ENCODE peak calls at places on chromosomes 13 and 19, in six cellular contexts. M is endothelial cell of umbilical vein, Q is K562, W is transverse colon, D is tibial nerve, J is uterus. R is an unnamed sample.

GRCh38 chr13:79566118-79566517 is 85.2 kb downstream of the NDFIP2 start:
- DNase-seq in M (no peak), D (no peak), Q (no peak), W (no peak), J (no peak), R (no peak)

GRCh38 chr19:5211217-5211822 is 129.3 kb downstream of the PTPRS start:
- DNase-seq in M (no peak), Q (no peak), D (no peak), J (no peak), W (no peak), R (no peak)

GRCh38 chr19:10295305-10295846 is 5.6 kb downstream of the ICAM5 start:
- DNase-seq in J (no peak), Q (peak), D (no peak), M (peak), W (peak), R (no peak)

GRCh38 chr13:99432637-99433542 is 68.4 kb upstream of the TM9SF2 start:
- DNase-seq in M (peak), Q (no peak), J (no peak), W (peak), D (peak), R (peak)

GRCh38 chr13:84940167-84940566 is 859.1 kb downstream of the SLITRK6 start:
- DNase-seq in D (no peak), W (no peak), M (no peak), Q (no peak), J (no peak), R (no peak)

GRCh38 chr13:98173431-98173921 is 3.6 kb downstream of the RNF113B start:
- DNase-seq in W (peak), Q (no peak), M (peak), D (no peak), J (peak), R (peak)

GRCh38 chr19:46639356-46640061 is 3.5 kb upstream of the GNG8 start:
- DNase-seq in J (peak), D (no peak), Q (peak), W (peak), M (no peak), R (no peak)

GRCh38 chr13:33512880-33513554 is 227.5 kb upstream of the STARD13 start:
- DNase-seq in Q (no peak), W (no peak), D (no peak), J (no peak), M (no peak), R (no peak)

GRCh38 chr19:39084732-39085080 is 538 bp downstream of the ACP7 start:
- DNase-seq in Q (no peak), W (no peak), M (no peak), J (no peak), D (no peak), R (no peak)

GRCh38 chr13:77267362-77267761 is 59.5 kb downstream of the MYCBP2 start:
- DNase-seq in D (no peak), Q (no peak), M (no peak), J (no peak), W (no peak), R (no peak)

GRCh38 chr19:2048959-2049740 is 1.9 kb downstream of the MKNK2 start:
- DNase-seq in J (no peak), M (no peak), D (no peak), W (no peak), Q (no peak), R (no peak)

GRCh38 chr19:29517946-29518345 is 7.8 kb upstream of the VSTM2B start:
- DNase-seq in D (no peak), Q (no peak), M (no peak), J (no peak), W (no peak), R (no peak)

GRCh38 chr13:31768351-31768750 is 29.0 kb downstream of the RXFP2 start:
- DNase-seq in J (no peak), W (no peak), D (no peak), M (no peak), Q (no peak), R (no peak)

GRCh38 chr19:19552811-19553210 is 14.7 kb downstream of the CILP2 start:
- DNase-seq in M (no peak), J (no peak), Q (peak), D (no peak), W (peak), R (peak)

GRCh38 chr13:46569471-46569870 is 16.5 kb downstream of the LRCH1 start:
- DNase-seq in J (no peak), M (no peak), D (no peak), W (no peak), Q (no peak), R (no peak)

GRCh38 chr13:105545811-105546210 is 989.7 kb downstream of the EFNB2 start:
- DNase-seq in W (no peak), J (no peak), Q (no peak), D (no peak), M (no peak), R (no peak)

GRCh38 chr19:14118165-14119051 is 846 bp upstream of the PRKACA start:
- DNase-seq in Q (no peak), J (peak), W (peak), D (peak), M (peak), R (no peak)

GRCh38 chr19:16957151-16957662 is 68.4 kb downstream of the F2RL3 start:
- DNase-seq in J (no peak), Q (no peak), W (no peak), D (no peak), M (no peak), R (no peak)

GRCh38 chr13:76600086-76600485 is 286.1 kb downstream of the KCTD12 start:
- DNase-seq in J (no peak), M (peak), D (no peak), W (no peak), Q (no peak), R (no peak)

GRCh38 chr13:51912091-51912490 is 50.3 kb downstream of the CCDC70 start:
- DNase-seq in M (no peak), Q (no peak), W (no peak), D (no peak), J (no peak), R (no peak)

GRCh38 chr13:35996360-35996759 is 134.8 kb downstream of the DCLK1 start:
- DNase-seq in J (no peak), M (no peak), W (no peak), Q (no peak), D (no peak), R (no peak)

GRCh38 chr19:7545295-7545694 is 9.8 kb downstream of the PNPLA6 start:
- DNase-seq in W (no peak), Q (no peak), J (no peak), D (no peak), M (no peak), R (no peak)

GRCh38 chr13:111486331-111486730 is 165.9 kb downstream of the TEX29 start:
- DNase-seq in W (no peak), J (no peak), D (no peak), Q (no peak), M (no peak), R (no peak)

GRCh38 chr13:111095031-111095840 is 19.9 kb upstream of the ARHGEF7 start:
- DNase-seq in W (no peak), M (no peak), Q (no peak), D (no peak), J (no peak), R (no peak)

GRCh38 chr13:112978561-112979405 is 9.8 kb downstream of the MCF2L start:
- DNase-seq in J (no peak), M (no peak), Q (no peak), W (no peak), D (no peak), R (no peak)

GRCh38 chr19:21084343-21084742 is 2.3 kb downstream of the ZNF714 start:
- DNase-seq in M (no peak), Q (no peak), D (no peak), J (no peak), W (no peak), R (no peak)

GRCh38 chr19:10764340-10764894 is 46.5 kb downstream of the DNM2 start:
- DNase-seq in J (no peak), D (no peak), M (no peak), Q (no peak), W (peak), R (no peak)

GRCh38 chr19:33349319-33350289 is 23.9 kb upstream of the CEBPG start:
- DNase-seq in D (no peak), M (no peak), Q (no peak), W (no peak), J (no peak), R (no peak)

GRCh38 chr13:44218501-44219240 is 155.0 kb upstream of the SERP2 start:
- DNase-seq in J (peak), Q (no peak), W (peak), D (peak), M (peak), R (no peak)

GRCh38 chr13:75437582-75438318 is 44.2 kb downstream of the TBC1D4 start:
- DNase-seq in W (no peak), M (no peak), J (no peak), D (no peak), Q (no peak), R (no peak)

GRCh38 chr19:2733930-2734588 is 5.8 kb downstream of the SLC39A3 start:
- DNase-seq in D (no peak), M (no peak), Q (no peak), W (peak), J (no peak), R (no peak)

GRCh38 chr13:83197316-83197715 is 685.0 kb downstream of the SLITRK1 start:
- DNase-seq in W (no peak), Q (no peak), J (no peak), M (no peak), D (no peak), R (no peak)

GRCh38 chr19:47226426-47227346 is 4.3 kb downstream of the BBC3 start:
- DNase-seq in M (peak), W (peak), Q (peak), D (peak), J (peak), R (peak)

GRCh38 chr13:46321494-46322225 is 65.4 kb downstream of the RUBCNL start:
- DNase-seq in Q (peak), J (peak), D (peak), M (peak), W (peak), R (peak)

GRCh38 chr19:45049073-45049736 is 10.4 kb downstream of the CLASRP start:
- DNase-seq in J (no peak), W (no peak), Q (no peak), M (no peak), D (no peak), R (no peak)

GRCh38 chr13:38686635-38687245 is at the start of gene FREM2:
- DNase-seq in J (peak), M (no peak), W (peak), Q (no peak), D (no peak), R (no peak)
- TF ChIP-seq POLR2A in J (no peak), M (no peak), W (no peak), Q (no peak), D (no peak), R (no peak)

GRCh38 chr19:50025022-50025793 is at the start of gene VRK3:
- DNase-seq in W (peak), Q (peak), D (peak), J (peak), M (peak), R (peak)
- TF ChIP-seq POLR2A in W (peak), Q (peak), D (peak), J (peak), M (peak), R (peak)

GRCh38 chr13:49806126-49806536 is 13.6 kb upstream of the KPNA3 start:
- DNase-seq in M (no peak), D (no peak), J (no peak), Q (no peak), W (no peak), R (no peak)
- TF ChIP-seq POLR2A in M (no peak), D (no peak), J (no peak), Q (no peak), W (no peak), R (no peak)

DNA sequence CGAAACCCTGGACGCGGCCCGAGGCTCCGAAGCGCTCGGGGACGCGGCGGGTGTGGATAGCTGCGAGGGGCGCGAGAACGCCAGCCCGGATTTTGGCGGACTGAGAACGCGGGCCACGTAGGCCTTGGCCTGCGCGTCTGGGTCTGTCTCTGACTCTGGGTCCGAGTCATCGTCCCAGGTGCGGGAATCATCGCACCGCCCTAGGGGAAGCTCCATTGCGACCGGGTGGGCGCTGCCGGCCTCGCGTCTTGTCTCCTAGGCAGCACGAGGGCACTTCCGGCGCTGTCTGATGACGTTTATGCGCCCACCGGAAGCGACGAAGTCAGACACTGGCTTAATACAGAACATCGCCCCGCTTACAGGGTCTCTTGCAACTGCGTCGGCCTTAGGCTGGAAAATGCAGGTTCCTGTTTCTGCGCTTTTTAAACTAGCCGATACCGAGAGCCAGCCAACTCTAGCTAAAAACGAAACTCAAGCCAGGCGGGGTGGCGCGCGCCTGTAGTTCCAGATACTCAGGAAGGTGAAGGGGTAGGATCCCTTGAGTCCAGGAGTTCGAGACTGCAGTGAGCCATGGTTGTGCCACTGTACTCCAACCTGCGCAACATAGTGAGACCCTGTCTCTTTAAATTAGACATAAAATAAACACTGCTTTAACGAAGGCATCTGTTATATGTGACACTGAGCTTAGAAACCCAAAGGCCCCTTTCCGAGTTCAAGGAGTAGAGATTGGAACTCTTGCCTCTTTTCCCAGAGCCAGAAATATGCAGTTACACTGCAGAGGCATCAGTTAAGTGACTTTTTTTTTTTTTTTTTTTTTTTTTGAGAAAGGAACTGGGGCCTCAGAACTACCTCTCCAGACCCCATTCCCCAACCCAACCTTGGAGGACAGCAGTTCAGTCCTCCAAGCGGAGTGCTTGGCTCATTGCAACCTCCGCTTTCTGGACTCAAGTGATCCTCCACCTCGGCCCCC is at the start of gene FBXW9:
- DNase-seq in D (peak), Q (peak), J (peak), W (peak), M (peak), R (peak)
- TF ChIP-seq POLR2A in D (no peak), Q (peak), J (no peak), W (peak), M (peak), R (peak)

DNA sequence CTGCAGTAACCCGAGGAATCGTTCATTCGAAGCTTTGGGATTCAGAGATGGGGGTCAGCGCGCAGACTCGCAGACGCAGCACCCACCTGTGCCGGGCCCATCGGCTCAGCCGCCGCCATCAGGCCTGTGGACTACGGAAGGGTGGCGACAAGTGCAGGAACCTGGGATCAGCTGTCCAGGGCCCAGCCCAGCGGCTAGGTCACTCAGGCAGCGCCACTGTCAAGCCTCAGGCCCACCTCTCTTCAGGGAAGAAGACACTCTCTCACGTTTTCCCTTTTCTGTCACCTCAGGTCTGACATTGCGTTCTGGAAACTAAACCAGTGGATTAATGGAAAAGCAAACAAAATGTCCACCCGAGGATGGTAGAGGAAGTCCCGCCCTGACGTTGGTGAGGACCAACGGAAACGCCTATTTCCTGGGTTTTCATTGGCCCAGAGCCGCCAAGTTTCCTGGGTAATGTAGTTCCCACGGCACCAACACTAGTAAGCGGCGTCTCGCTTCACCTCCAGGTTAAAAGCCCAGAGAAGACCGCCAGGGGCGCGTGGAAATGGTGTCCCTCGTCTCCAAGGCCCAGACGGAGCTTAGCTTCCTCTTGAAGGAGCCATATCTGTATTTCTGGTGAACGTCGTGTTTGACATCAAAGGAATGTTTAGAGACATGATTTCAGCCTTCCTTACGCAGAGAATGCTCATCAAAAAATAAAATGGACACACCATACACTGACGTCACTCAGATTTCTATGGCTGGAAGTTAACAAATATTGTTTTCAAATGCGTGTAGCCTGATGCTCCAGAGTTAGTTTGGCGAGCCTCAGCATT is at the start of gene ZNF772:
- DNase-seq in D (peak), W (peak), Q (peak), M (peak), J (peak), R (peak)
- TF ChIP-seq POLR2A in D (no peak), W (no peak), Q (no peak), M (no peak), J (no peak), R (peak)

DNA sequence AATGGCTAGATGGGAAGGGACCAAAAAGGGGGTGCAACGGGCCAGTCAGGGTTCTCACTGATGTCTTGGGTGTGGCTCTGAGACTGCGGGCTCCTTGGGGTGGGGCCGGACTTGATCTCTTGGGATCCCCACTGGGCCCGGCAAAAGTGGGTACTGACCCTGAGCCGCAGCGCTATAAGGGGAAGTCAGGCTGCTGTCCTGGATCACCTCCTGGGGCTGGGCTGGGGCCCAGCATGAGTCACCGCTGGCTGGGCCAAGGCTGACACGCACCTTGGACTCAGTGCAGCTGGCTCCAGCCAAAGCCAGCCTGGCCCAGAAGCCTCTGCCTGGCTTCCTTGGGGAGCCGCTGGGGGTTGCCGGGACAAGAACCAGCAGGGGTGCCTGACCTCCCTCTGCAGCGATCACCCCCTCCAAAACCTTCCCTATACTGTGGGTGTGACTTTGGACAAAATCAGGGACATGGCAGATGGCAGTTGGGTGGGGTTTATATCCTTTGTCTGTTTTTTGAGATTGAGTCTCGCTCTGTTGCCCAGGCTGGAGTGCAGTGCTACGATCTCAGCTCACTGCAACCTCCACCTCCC is 614 bp upstream of the IQCN start:
- DNase-seq in W (peak), J (peak), Q (peak), D (peak), M (peak), R (peak)
- TF ChIP-seq POLR2A in W (peak), J (no peak), Q (peak), D (no peak), M (peak), R (no peak)

DNA sequence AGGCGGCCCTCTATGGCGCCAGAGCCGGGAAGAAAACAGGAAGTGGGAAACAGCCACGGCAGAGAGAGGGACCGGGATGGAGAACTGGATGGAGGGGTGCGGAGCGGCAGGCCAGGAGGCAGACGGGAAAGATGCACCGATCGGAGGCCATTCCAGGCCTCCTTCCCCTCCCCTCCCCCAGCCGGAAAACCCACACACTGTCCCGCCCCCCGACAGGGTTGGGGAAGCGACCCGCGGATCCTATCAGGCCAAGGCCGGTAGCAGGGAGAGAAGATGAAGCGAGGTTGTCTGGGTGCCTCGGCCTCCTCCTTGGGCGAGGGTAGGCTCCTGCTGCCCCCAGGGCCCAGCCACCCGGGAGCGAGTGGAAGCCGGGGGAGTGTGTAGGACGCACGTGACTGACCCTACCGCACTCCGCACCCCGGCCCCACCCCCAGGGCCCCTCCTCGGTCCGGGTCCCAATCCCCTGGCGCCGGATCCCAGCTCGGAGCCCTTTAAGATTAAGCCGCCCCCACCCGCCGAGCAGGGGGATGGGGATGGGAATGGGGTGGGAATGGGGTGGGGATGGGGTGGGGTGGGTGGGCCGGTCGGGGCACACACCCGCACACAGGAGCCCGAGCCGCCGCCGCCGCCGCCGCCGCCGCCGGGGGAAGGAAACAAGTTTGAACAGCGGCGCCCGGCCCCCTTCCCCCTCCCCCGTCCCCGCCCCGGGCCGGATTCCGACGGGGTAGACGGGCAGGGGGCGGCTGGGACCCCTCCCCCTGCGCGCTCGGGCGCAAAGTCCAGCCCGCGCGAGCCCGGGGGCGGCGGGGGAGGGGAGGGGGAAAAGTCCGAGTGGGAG is 1.5 kb downstream of the ERF start:
- DNase-seq in J (peak), Q (peak), D (no peak), M (peak), W (peak), R (no peak)
- TF ChIP-seq POLR2A in J (no peak), Q (peak), D (no peak), M (peak), W (no peak), R (no peak)

DNA sequence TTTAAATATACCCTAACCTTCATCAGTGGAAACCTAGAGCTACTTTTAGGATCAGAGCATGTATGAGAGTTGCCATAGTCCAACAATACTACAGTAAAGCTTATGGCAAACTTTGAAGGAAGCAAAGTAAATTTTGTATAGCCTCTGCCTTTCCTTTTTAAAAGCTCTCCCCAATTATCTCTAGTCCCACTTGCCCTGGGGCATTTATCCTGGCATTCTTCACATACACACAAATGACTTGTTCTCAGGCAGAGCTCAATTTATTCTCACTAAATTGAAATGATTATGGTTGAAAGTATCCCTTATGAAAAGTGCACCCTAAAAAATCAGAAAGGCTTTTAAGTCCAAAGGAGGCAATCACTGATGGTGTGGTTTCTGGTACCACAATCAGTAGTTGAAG is 94.1 kb upstream of the UFM1 start:
- DNase-seq in M (no peak), J (no peak), W (no peak), Q (no peak), D (no peak), R (no peak)
- TF ChIP-seq POLR2A in M (no peak), J (no peak), W (no peak), Q (no peak), D (no peak), R (no peak)

R was measured in H54.